ENCODE peak calls at places on chromosomes 12 and 14, in ten cellular contexts. U, R, H, O, T, J, E, I, K and L are unnamed samples.

GRCh38 chr14:99257673-99258221 is 14.2 kb downstream of the BCL11B start:
- DNase-seq in U (no peak), R (no peak), H (no peak), O (no peak), T (no peak), J (no peak), E (no peak), I (no peak), K (no peak), L (no peak)

GRCh38 chr12:118033902-118034301 is 17.4 kb downstream of the RFC5 start:
- DNase-seq in U (no peak), R (no peak), H (no peak), O (peak), T (no peak), J (no peak), E (no peak), I (no peak), K (no peak), L (no peak)

GRCh38 chr14:95480887-95481226 is 35.6 kb downstream of the SYNE3 start:
- DNase-seq in U (no peak), R (no peak), H (no peak), O (no peak), T (no peak), J (no peak), E (no peak), I (no peak), K (no peak), L (no peak)

GRCh38 chr14:100844846-100845245 is 18.9 kb downstream of the MEG3 start:
- DNase-seq in U (no peak), R (no peak), H (no peak), O (no peak), T (no peak), J (no peak), E (no peak), I (no peak), K (no peak), L (no peak)

GRCh38 chr14:70898346-70898745 is 8.9 kb upstream of the PCNX1 start:
- DNase-seq in U (no peak), R (no peak), H (no peak), O (no peak), T (no peak), J (no peak), E (no peak), I (no peak), K (no peak), L (no peak)

GRCh38 chr12:121990692-121991603 is 30.7 kb upstream of the BCL7A start:
- DNase-seq in U (peak), R (no peak), H (no peak), O (peak), T (no peak), J (no peak), E (no peak), I (no peak), K (no peak), L (no peak)

GRCh38 chr12:124401563-124402180 is 106.8 kb downstream of the RFLNA start:
- DNase-seq in U (no peak), R (no peak), H (no peak), O (no peak), T (no peak), J (no peak), E (no peak), I (no peak), K (no peak), L (no peak)

GRCh38 chr12:92295523-92295922 is 149.9 kb upstream of the BTG1 start:
- DNase-seq in U (no peak), R (no peak), H (no peak), O (peak), T (no peak), J (no peak), E (no peak), I (no peak), K (no peak), L (no peak)

GRCh38 chr12:123991402-123991951 is 18.5 kb downstream of the ZNF664 start:
- DNase-seq in U (no peak), R (no peak), H (no peak), O (no peak), T (no peak), J (no peak), E (no peak), I (no peak), K (no peak), L (no peak)

GRCh38 chr14:64671591-64671990 is 32.6 kb upstream of the PLEKHG3 start:
- DNase-seq in U (no peak), R (no peak), H (peak), O (peak), T (peak), J (no peak), E (peak), I (no peak), K (no peak), L (no peak)

GRCh38 chr14:75578786-75579781 is 664 bp downstream of the FLVCR2 start:
- DNase-seq in U (no peak), R (peak), H (no peak), O (peak), T (no peak), J (no peak), E (peak), I (no peak), K (no peak), L (no peak)